ENCODE peak calls at places on chromosomes 1 and 21, in eight cellular contexts. K, G, D, N, O, C, B and H are unnamed samples.

GRCh38 chr1:210264521-210265380 is 32.2 kb downstream of the SERTAD4 start:
- DNase-seq in K (no peak), G (no peak), D (no peak), N (no peak), O (no peak), C (no peak), B (no peak), H (no peak)

GRCh38 chr1:29820401-29820800 is 584.1 kb downstream of the PTPRU start:
- DNase-seq in K (no peak), G (no peak), D (no peak), N (no peak), O (no peak), C (no peak), B (no peak), H (no peak)

GRCh38 chr1:30879126-30879786 is 29.3 kb downstream of the SDC3 start:
- DNase-seq in K (no peak), G (no peak), D (no peak), N (no peak), O (no peak), C (no peak), B (no peak), H (no peak)

GRCh38 chr1:203051841-203052324 is 25.6 kb downstream of the PPFIA4 start:
- DNase-seq in K (no peak), G (no peak), D (no peak), N (peak; percentile 43), O (no peak), C (no peak), B (no peak), H (no peak)

GRCh38 chr1:40818264-40818961 is 34.8 kb downstream of the KCNQ4 start:
- DNase-seq in K (no peak), G (no peak), D (peak; percentile 93), N (peak; percentile 77), O (peak; percentile 84), C (peak; percentile 8), B (no peak), H (peak; percentile 71)

GRCh38 chr1:14426854-14427253 is 171.6 kb upstream of the KAZN start:
- DNase-seq in K (no peak), G (no peak), D (no peak), N (no peak), O (no peak), C (no peak), B (no peak), H (no peak)

GRCh38 chr1:37255111-37255795 is 219.1 kb upstream of the ZC3H12A start:
- DNase-seq in K (no peak), G (no peak), D (no peak), N (no peak), O (no peak), C (no peak), B (no peak), H (peak; percentile 59)

GRCh38 chr1:79388694-79389361 is 382.3 kb upstream of the ADGRL4 start:
- DNase-seq in K (no peak), G (no peak), D (no peak), N (no peak), O (no peak), C (no peak), B (no peak), H (no peak)

GRCh38 chr1:1599030-1599916 is 662 bp downstream of the FNDC10 start:
- DNase-seq in K (no peak), G (no peak), D (peak; percentile 45), N (no peak), O (no peak), C (no peak), B (no peak), H (peak; percentile 36)

GRCh38 chr1:165352109-165352441 is 4.4 kb downstream of the LMX1A start:
- DNase-seq in K (no peak), G (no peak), D (no peak), N (no peak), O (no peak), C (no peak), B (no peak), H (no peak)

GRCh38 chr1:22461100-22461499 is 9.4 kb downstream of the ZBTB40 start:
- DNase-seq in K (no peak), G (no peak), D (no peak), N (no peak), O (no peak), C (no peak), B (no peak), H (no peak)

DNA sequence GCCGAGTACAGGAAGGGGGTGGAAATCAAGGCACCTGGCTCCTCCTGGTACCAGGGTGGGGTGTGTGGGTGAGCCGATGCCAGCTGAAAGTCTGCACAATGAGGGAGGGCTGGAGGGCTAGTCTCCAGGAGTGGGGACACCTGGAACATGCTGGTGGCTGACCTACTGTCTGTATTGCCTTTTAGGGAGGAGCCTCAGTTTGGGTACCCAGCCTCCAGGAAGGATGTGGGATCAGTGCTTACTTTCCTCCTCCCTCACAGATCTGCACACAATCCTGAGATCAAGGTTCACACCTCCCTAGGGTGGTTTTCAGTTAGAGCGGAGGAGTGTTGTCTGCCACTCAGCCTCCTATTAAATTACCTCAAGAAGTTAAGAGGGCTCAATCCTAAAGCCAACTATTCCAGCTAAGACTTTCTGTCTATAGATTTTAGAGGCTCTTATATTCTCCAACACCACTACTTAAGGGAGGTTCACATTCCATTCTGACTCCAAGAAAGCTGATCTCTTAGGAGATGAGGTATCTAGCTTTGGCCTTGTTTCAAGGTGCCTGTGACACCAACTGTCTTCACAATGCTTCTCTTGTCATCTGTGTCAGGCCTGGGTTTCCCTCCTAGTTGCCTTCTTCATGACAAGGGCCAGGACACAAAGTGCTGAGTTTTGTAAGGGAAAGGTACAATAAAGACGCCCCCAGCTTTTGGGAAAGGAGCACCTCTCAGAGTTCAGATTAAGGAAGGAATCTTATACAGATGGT is 15.7 kb downstream of the SSR2 start:
- DNase-seq in K (no peak), G (no peak), D (peak; percentile 54), N (no peak), O (peak; percentile 53), C (no peak), B (no peak), H (no peak)
- TF ChIP-seq POLR2A in K (no peak), G (no peak), D (no peak), N (no peak), O (no peak), C (no peak), B (no peak), H (no peak)

DNA sequence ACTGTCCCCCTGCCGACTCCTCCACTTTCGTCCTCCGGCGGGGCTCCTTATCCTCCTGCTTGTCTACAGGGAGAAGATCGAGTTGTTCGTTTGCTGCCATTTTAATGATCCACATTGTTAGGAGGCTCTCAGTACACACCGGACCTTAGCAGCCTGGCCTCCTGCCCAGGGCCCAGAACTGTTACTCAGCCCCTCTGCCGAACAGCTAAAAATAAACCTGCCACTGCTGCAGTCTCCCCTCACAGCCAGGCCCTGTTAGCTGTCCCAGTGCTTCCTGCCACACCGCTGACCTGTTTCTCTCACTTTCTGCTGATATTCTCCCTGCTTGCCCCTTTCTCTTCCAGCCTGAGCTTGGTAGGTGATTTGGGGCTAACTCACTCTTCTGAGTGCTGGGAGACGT is 8.3 kb downstream of the MAPKAPK2 start:
- DNase-seq in K (no peak), G (no peak), D (no peak), N (peak; percentile 75), O (peak; percentile 64), C (no peak), B (peak; percentile 79), H (peak; percentile 82)
- H3K4me1 ChIP-seq in K (peaks cover 6% of the 10 kb centered on the region), G (peaks cover 100% of the 10 kb centered on the region), D (peaks cover 7% of the 10 kb centered on the region), N (peaks cover 69% of the 10 kb centered on the region), O (peaks cover 94% of the 10 kb centered on the region), C (peaks cover 49% of the 10 kb centered on the region), B (peaks cover 43% of the 10 kb centered on the region), H (peaks cover 62% of the 10 kb centered on the region)

GRCh38 chr1:201264554-201264953 is 18.8 kb upstream of the PKP1 start:
- DNase-seq in K (no peak), G (peak; percentile 87), D (no peak), N (no peak), O (no peak), C (no peak), B (no peak), H (no peak)

GRCh38 chr1:201265771-201266170 is 17.5 kb upstream of the PKP1 start:
- DNase-seq in K (no peak), G (no peak), D (no peak), N (no peak), O (no peak), C (no peak), B (no peak), H (no peak)

GRCh38 chr1:201267481-201268229 is 15.7 kb upstream of the PKP1 start:
- DNase-seq in K (no peak), G (no peak), D (no peak), N (no peak), O (no peak), C (no peak), B (no peak), H (no peak)

GRCh38 chr1:201266774-201267173 is 16.5 kb upstream of the PKP1 start:
- DNase-seq in K (no peak), G (no peak), D (peak; percentile 50), N (no peak), O (no peak), C (no peak), B (no peak), H (no peak)

GRCh38 chr1:201266276-201266675 is 17.0 kb upstream of the PKP1 start:
- DNase-seq in K (no peak), G (no peak), D (no peak), N (no peak), O (no peak), C (no peak), B (no peak), H (no peak)
- TF ChIP-seq POLR2A in K (no peak), G (no peak), D (no peak), N (no peak), O (no peak), C (no peak), B (no peak), H (no peak)

GRCh38 chr21:46151261-46151988 is 4.0 kb downstream of the FTCD start:
- DNase-seq in K (no peak), G (no peak), D (peak; percentile 40), N (peak; percentile 60), O (peak; percentile 5), C (no peak), B (peak; percentile 12), H (peak; percentile 48)

GRCh38 chr21:46150073-46150472 is 5.3 kb downstream of the FTCD start:
- DNase-seq in K (no peak), G (no peak), D (peak; percentile 37), N (peak; percentile 59), O (peak; percentile 4), C (no peak), B (peak; percentile 9), H (no peak)

GRCh38 chr21:46149205-46149901 is 6.0 kb downstream of the FTCD start:
- DNase-seq in K (no peak), G (no peak), D (peak; percentile 31), N (peak; percentile 55), O (no peak), C (no peak), B (peak; percentile 5), H (no peak)

GRCh38 chr21:46151989-46152938 is 3.1 kb downstream of the FTCD start:
- DNase-seq in K (no peak), G (no peak), D (peak; percentile 37), N (peak; percentile 61), O (no peak), C (no peak), B (peak; percentile 26), H (peak; percentile 15)

DNA sequence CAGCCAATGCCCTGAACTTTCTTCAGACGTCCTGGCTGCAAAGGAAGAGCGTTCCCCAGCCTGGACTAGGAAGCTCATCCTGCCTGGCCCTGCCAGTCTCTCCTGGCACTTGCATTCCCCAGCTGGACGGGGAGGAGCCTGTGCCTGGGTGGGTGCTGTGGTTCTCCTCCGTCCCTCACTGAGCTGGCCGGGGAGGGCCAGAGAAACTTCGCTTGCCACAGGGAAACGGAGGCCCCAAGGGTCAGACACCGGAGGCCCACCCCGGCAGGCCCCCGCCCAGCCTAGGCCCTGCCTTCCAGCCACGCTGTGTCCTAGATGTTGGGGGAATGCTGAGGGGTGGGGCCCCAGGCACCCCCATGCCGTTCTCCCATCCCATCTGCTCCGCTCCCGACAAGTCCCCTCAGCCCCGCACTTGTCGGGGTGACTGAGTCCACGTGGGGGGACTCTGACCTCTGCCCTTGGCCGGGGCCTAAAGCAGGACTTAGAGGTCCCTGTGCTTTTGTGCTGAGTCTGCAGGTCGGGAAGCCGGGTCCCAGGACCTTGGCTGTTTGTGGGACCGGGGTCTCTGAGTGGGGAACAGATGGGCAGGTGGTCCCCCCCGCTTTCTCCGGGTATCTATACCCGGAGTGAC is 4.8 kb downstream of the FTCD start:
- DNase-seq in K (no peak), G (no peak), D (peak; percentile 40), N (peak; percentile 60), O (peak; percentile 6), C (no peak), B (peak; percentile 10), H (peak; percentile 15)
- H3K4me1 ChIP-seq in K (peaks cover 7% of the 10 kb centered on the region), G (peaks cover 14% of the 10 kb centered on the region), D (no peaks in the 10 kb centered on the region), N (no peaks in the 10 kb centered on the region), O (peaks cover 8% of the 10 kb centered on the region), C (peaks cover 11% of the 10 kb centered on the region), B (peaks cover 9% of the 10 kb centered on the region), H (peaks cover 11% of the 10 kb centered on the region)